ENCODE peak calls at places on chromosomes 7 and 10, in seven cellular contexts. E is upper lobe of right lung; Z is activated T-helper 1 cell treated with anti-CD3 and anti-CD28 coated beads, Interleukin-2, amount 50 U/mL, for 16 hours; M is A549; C is activated CD4-positive, CD25-positive, alpha-beta regulatory T cell treated with anti-CD3 and anti-CD28 coated beads, Interleukin-2, amount 50 U/mL, for 72 hours; B is RWPE1; L is activated CD8-positive, alpha-beta memory T cell treated with anti-CD3 and anti-CD28 coated beads for 48 hours. W is an unnamed sample.

GRCh38 chr7:20219446-20220292 is 2.5 kb upstream of the MACC1 start:
- DNase-seq in C (peak; percentile 35), L (no peak), E (peak; percentile 79), B (no peak), M (no peak), Z (no peak), W (peak; percentile 56)

GRCh38 chr7:30062587-30062986 is 34.4 kb downstream of the PLEKHA8 start:
- DNase-seq in M (peak; percentile 46), L (no peak), Z (no peak), C (no peak), E (no peak), B (peak; percentile 62), W (peak; percentile 22)

GRCh38 chr7:100493476-100494264 is 9.9 kb downstream of the NYAP1 start:
- DNase-seq in B (no peak), L (peak; percentile 40), M (no peak), E (peak; percentile 81), Z (peak; percentile 49), C (peak; percentile 66), W (no peak)

GRCh38 chr10:33388805-33389204 is 54.3 kb upstream of the NRP1 start:
- DNase-seq in C (no peak), M (no peak), B (no peak), E (no peak), Z (no peak), L (no peak), W (no peak)

GRCh38 chr10:3701490-3701889 is 83.5 kb downstream of the KLF6 start:
- DNase-seq in Z (no peak), B (no peak), M (no peak), L (no peak), E (no peak), C (no peak), W (peak; percentile 23)

GRCh38 chr7:64528770-64529169 is 34.1 kb downstream of the ZNF680 start:
- DNase-seq in E (no peak), L (no peak), Z (no peak), B (no peak), C (no peak), M (no peak), W (no peak)

GRCh38 chr7:27107391-27107900 is 5.0 kb upstream of the HOXA2 start:
- DNase-seq in Z (no peak), M (no peak), C (no peak), B (no peak), L (no peak), E (no peak), W (peak; percentile 75)

GRCh38 chr7:80249184-80249583 is 114.6 kb downstream of the GNAI1 start:
- DNase-seq in B (no peak), M (no peak), E (no peak), L (no peak), C (no peak), Z (no peak), W (no peak)

GRCh38 chr7:138872576-138872975 is 74.6 kb upstream of the ATP6V0A4 start:
- DNase-seq in M (no peak), E (no peak), B (no peak), L (no peak), Z (no peak), C (no peak), W (peak; percentile 49)

GRCh38 chr10:35890061-35890969 is 248.2 kb upstream of the FZD8 start:
- DNase-seq in Z (no peak), C (no peak), L (no peak), E (no peak), M (no peak), B (no peak), W (no peak)

GRCh38 chr7:10672186-10672585 is 301.5 kb upstream of the PHF14 start:
- DNase-seq in B (no peak), Z (no peak), E (no peak), L (no peak), M (no peak), C (no peak), W (no peak)

GRCh38 chr10:36538945-36539586 is 586.3 kb upstream of the ANKRD30A start:
- DNase-seq in C (no peak), Z (no peak), L (no peak), M (no peak), E (no peak), B (peak; percentile 21), W (no peak)

GRCh38 chr10:109978481-109978880 is 29.3 kb upstream of the ADD3 start:
- DNase-seq in L (peak; percentile 41), E (no peak), B (peak; percentile 23), C (peak; percentile 66), M (no peak), Z (peak; percentile 41), W (peak; percentile 22)

GRCh38 chr7:27872281-27873005 is 132.5 kb downstream of the TAX1BP1 start:
- DNase-seq in C (no peak), L (no peak), E (no peak), Z (no peak), B (no peak), M (no peak), W (no peak)

GRCh38 chr7:80095545-80095944 is 39.1 kb upstream of the GNAI1 start:
- DNase-seq in Z (no peak), E (no peak), L (no peak), B (no peak), M (no peak), C (no peak), W (no peak)

GRCh38 chr10:15123749-15124184 is 26.6 kb downstream of the RPP38 start:
- DNase-seq in Z (no peak), M (no peak), L (no peak), B (peak; percentile 66), C (no peak), E (no peak), W (peak; percentile 53)

GRCh38 chr7:75916685-75917634 is 2.0 kb downstream of the POR start:
- DNase-seq in M (no peak), E (no peak), L (no peak), C (no peak), B (no peak), Z (no peak), W (no peak)

GRCh38 chr7:159042084-159042483 is 102.6 kb downstream of the VIPR2 start:
- DNase-seq in C (no peak), M (no peak), E (no peak), B (no peak), L (no peak), Z (no peak), W (no peak)

GRCh38 chr7:73353243-73353642 is 25.3 kb downstream of the FKBP6 start:
- DNase-seq in L (no peak), C (no peak), Z (no peak), E (no peak), B (no peak), M (no peak), W (no peak)

GRCh38 chr7:88391247-88391646 is 84.6 kb upstream of the STEAP4 start:
- DNase-seq in B (no peak), C (no peak), Z (no peak), L (no peak), M (no peak), E (no peak), W (no peak)

GRCh38 chr10:54983255-54983654 is 182.2 kb upstream of the PCDH15 start:
- DNase-seq in Z (no peak), M (no peak), E (no peak), B (no peak), L (no peak), C (no peak), W (no peak)

GRCh38 chr10:79409038-79410035 is 36.1 kb downstream of the ZCCHC24 start:
- DNase-seq in M (no peak), L (no peak), E (no peak), C (no peak), Z (no peak), B (no peak), W (no peak)

GRCh38 chr7:27159278-27160146 is 3.0 kb upstream of the HOXA7 start:
- DNase-seq in L (no peak), B (no peak), E (no peak), M (no peak), C (no peak), Z (no peak), W (no peak)

GRCh38 chr7:102830206-102830605 is 81.4 kb downstream of the FAM185A start:
- DNase-seq in E (no peak), L (no peak), C (no peak), B (no peak), Z (no peak), M (no peak), W (no peak)

GRCh38 chr10:12107781-12108180 is 21.7 kb upstream of the SEC61A2 start:
- DNase-seq in B (no peak), E (no peak), Z (no peak), L (no peak), M (no peak), C (no peak), W (no peak)

GRCh38 chr10:44975487-44976331 is 2.9 kb downstream of the DEPP1 start:
- DNase-seq in M (no peak), E (no peak), Z (no peak), L (no peak), C (no peak), B (no peak), W (peak; percentile 75)

GRCh38 chr10:46096426-46096825 is 50.4 kb upstream of the MSMB start:
- DNase-seq in C (no peak), E (no peak), B (no peak), Z (no peak), M (no peak), L (no peak), W (no peak)

GRCh38 chr10:103921750-103922195 is 3.8 kb upstream of the STN1 start:
- DNase-seq in Z (no peak), L (no peak), C (no peak), E (no peak), B (no peak), M (no peak), W (peak; percentile 31)

W was measured in NCI-H226.